ENCODE peak calls at places on chromosomes 12 and 14, in seven cellular contexts. Z, E, W, K, H, X and N are unnamed samples.

GRCh38 chr12:12265571-12266388 is 1.1 kb downstream of the LRP6 start:
- DNase-seq in Z (peak; percentile 31), K (peak; percentile 56), W (no peak), E (no peak), X (no peak), H (peak; percentile 60), N (peak; percentile 60)

GRCh38 chr12:30882706-30883105 is 43.8 kb upstream of the TSPAN11 start:
- DNase-seq in H (peak; percentile 24), W (no peak), K (no peak), Z (no peak), E (no peak), X (no peak), N (no peak)

GRCh38 chr14:57480044-57480443 is 13.6 kb downstream of the CCDC198 start:
- DNase-seq in E (no peak), K (no peak), W (no peak), Z (no peak), H (peak; percentile 39), X (no peak), N (no peak)

GRCh38 chr12:53145383-53145782 is 35.1 kb upstream of the ZNF740 start:
- DNase-seq in K (peak; percentile 56), E (no peak), X (no peak), W (no peak), H (peak; percentile 92), Z (peak; percentile 62), N (no peak)

GRCh38 chr14:82153689-82154088 is 620.0 kb upstream of the SEL1L start:
- DNase-seq in X (no peak), Z (no peak), W (no peak), E (no peak), H (no peak), K (no peak), N (no peak)

GRCh38 chr14:93959239-93960107 is 16.9 kb downstream of the ASB2 start:
- DNase-seq in H (peak; percentile 82), K (peak; percentile 86), Z (peak; percentile 94), W (peak; percentile 80), E (no peak), X (no peak), N (peak; percentile 85)

GRCh38 chr14:69037790-69038448 is 58.8 kb upstream of the ACTN1 start:
- DNase-seq in H (peak; percentile 38), E (no peak), Z (no peak), X (no peak), W (no peak), K (peak; percentile 50), N (no peak)

GRCh38 chr14:37625597-37626595 is 30.5 kb downstream of the TTC6 start:
- DNase-seq in E (no peak), X (no peak), Z (no peak), H (no peak), K (no peak), W (no peak), N (peak; percentile 53)

GRCh38 chr12:53102883-53103807 is at the start of gene SOAT2:
- DNase-seq in H (no peak), E (no peak), X (no peak), W (no peak), Z (peak; percentile 75), K (no peak), N (no peak)

GRCh38 chr12:55659486-55660385 is 23.0 kb downstream of the OR10P1 start:
- DNase-seq in Z (no peak), K (peak; percentile 81), X (no peak), W (no peak), E (peak; percentile 48), H (peak; percentile 5), N (no peak)

GRCh38 chr14:32639208-32639607 is 299.5 kb upstream of the NPAS3 start:
- DNase-seq in E (no peak), X (no peak), K (no peak), H (no peak), Z (no peak), W (no peak), N (no peak)

GRCh38 chr14:32633930-32634329 is 304.7 kb upstream of the NPAS3 start:
- DNase-seq in Z (no peak), K (no peak), W (no peak), E (no peak), H (no peak), X (no peak), N (no peak)

GRCh38 chr14:32633214-32633864 is 304.2 kb downstream of the AKAP6 start:
- DNase-seq in K (no peak), Z (no peak), X (no peak), W (no peak), E (no peak), H (no peak), N (no peak)

GRCh38 chr14:32637582-32637981 is 301.1 kb upstream of the NPAS3 start:
- DNase-seq in Z (no peak), H (no peak), E (no peak), X (no peak), K (peak; percentile 22), W (no peak), N (no peak)

DNA sequence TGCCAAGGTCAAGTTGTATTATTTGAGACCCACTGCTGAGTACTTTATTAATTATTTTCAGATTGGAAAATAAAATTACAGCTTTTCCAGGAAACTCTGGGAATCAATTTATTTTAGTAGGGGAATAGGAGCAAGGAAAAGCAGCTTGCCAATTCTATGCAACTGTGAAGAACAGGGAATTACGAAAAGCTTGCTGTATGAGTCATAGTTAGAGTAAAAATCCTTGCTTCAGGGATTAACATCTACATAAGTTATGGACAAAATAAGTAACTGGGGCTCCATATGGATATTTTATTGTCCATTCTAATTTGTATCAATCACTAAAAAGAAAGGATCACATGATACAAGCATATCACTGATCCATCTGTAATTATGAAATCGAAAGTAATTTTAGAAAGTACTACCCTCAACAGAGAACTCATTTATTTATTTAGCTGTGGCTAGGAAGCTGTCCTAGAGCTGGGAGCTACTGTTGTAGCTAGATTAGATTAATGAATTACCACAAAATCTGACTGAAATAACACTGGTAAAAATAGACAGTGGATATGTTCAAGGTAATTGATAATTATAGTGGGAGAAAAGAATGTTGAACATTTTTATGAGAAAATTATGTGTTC is 303.5 kb upstream of the NPAS3 start:
- DNase-seq in W (no peak), E (no peak), Z (no peak), X (no peak), K (peak; percentile 66), H (peak; percentile 58), N (peak; percentile 74)
- H3K4me3 ChIP-seq in W (no peak overlapping the region), E (peak overlapping the region; percentile 48), Z (no peak overlapping the region), X (peak overlapping the region; percentile 2), K (no peak overlapping the region), H (no peak overlapping the region), N (no peak overlapping the region)

DNA sequence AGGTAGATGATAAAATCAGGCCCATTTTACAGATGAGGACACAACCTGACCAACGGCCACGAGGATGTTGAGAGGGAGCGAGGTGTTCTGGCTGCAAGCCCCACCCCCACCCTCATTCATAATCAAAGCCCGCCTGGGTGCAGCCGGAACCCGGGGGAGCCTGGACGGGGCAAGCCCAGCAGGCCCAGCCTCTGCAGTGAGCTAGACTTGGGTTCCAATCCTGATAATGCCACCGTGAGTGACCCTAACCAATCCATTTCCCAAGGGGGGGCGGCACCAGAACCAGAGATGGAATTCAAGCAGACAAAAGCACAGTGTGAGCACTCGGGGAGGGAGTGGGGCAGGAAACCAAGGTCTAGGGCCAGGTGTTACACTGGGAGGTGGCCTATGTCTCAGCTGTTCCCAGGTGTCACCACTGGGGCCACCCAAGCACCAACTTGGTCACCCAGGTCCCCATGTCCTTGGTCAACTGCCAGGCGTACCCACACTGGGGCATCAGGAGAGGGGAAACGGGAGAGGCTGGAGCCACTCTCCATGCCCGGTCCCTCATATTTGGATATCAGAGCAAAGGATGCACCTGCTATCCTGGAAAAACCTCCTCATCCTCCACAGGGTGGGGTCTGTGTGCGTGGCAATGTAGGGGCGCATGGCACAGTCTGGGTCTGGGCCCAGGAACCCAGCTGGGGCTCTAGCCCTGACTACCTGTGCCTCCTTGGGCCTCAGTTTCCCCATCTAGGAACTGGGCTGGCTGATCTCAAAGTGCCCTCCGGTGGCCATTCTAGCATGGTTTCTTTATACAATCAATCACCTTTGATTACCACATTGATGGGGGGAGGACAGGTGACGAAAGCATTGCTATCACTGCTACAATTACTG is 58.4 kb downstream of the FAM222A start:
- DNase-seq in X (peak; percentile 51), K (no peak), W (no peak), Z (peak; percentile 5), E (no peak), H (no peak), N (no peak)
- TF ChIP-seq CTCF in X (no peak), K (no peak), W (no peak), Z (no peak), E (no peak), H (no peak), N (no peak)

GRCh38 chr12:3127832-3128231 is 50.7 kb downstream of the TSPAN9 start:
- DNase-seq in H (no peak), Z (no peak), X (no peak), K (peak; percentile 68), E (no peak), W (no peak), N (peak; percentile 38)

GRCh38 chr12:3122841-3123678 is 45.9 kb downstream of the TSPAN9 start:
- DNase-seq in E (peak; percentile 65), K (peak; percentile 80), Z (no peak), X (peak; percentile 88), H (peak; percentile 77), W (peak; percentile 50), N (peak; percentile 81)

GRCh38 chr12:3123729-3124128 is 46.5 kb downstream of the TSPAN9 start:
- DNase-seq in Z (no peak), X (no peak), K (peak; percentile 18), H (peak; percentile 39), W (no peak), E (no peak), N (peak; percentile 39)

GRCh38 chr12:3124917-3125316 is 47.7 kb downstream of the TSPAN9 start:
- DNase-seq in Z (no peak), W (no peak), H (no peak), K (no peak), E (no peak), X (no peak), N (no peak)

DNA sequence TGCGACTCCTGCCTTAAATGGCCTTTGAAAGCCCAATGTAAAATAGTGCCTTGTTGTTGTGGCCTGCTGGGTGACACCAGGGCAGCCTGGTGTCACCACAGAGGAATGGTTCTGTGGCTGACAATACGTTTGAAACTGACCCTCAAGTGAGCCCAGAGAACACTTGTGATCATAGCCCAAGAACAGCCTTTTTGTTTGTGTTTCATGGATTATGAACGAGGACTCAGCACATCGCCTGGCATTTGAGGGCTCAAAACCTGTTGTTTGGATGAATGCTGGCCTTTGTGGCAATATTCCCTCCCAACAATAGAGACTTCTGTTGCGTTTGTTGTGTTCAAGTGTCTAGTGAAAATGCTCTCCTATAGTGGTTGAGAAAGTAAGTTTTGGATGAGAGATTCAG is 48.5 kb downstream of the TSPAN9 start:
- DNase-seq in Z (no peak), X (no peak), W (no peak), K (no peak), H (no peak), E (no peak), N (no peak)
- H3K4me3 ChIP-seq in Z (no peak overlapping the region), X (no peak overlapping the region), W (no peak overlapping the region), K (no peak overlapping the region), H (no peak overlapping the region), E (no peak overlapping the region), N (no peak overlapping the region)

GRCh38 chr12:123075591-123076171 is 75.2 kb downstream of the PITPNM2 start:
- DNase-seq in K (no peak), X (no peak), W (peak; percentile 73), H (no peak), E (no peak), Z (peak; percentile 70), N (peak; percentile 50)
- TF ChIP-seq CTCF in K (no peak), X (no peak), W (no peak), H (no peak), E (peak; percentile 22), Z (peak; percentile 32), N (peak; percentile 35)

GRCh38 chr12:46523863-46524770 is 151.5 kb upstream of the SLC38A2 start:
- DNase-seq in X (no peak), E (no peak), K (peak; percentile 87), W (no peak), Z (peak; percentile 55), H (peak; percentile 91), N (peak; percentile 93)
- H3K4me3 ChIP-seq in X (no peak overlapping the region), E (no peak overlapping the region), K (peak overlapping the region; percentile 34), W (no peak overlapping the region), Z (no peak overlapping the region), H (peak overlapping the region; percentile 51), N (peak overlapping the region; percentile 9)